ENCODE peak calls at places on chromosomes 5 and 9, in seven cellular contexts. L, I, J, T, Q, R and D are unnamed samples.

GRCh38 chr5:177194278-177194677 is 60.7 kb downstream of the NSD1 start:
- DNase-seq in R (no peak), T (no peak), I (peak; percentile 33), J (no peak), Q (no peak), L (peak; percentile 66), D (peak; percentile 13)

GRCh38 chr9:105076729-105077128 is 148.8 kb upstream of the ABCA1 start:
- DNase-seq in T (no peak), J (no peak), I (no peak), L (no peak), Q (no peak), R (no peak), D (no peak)

GRCh38 chr5:179568731-179569130 is 18.4 kb downstream of the RUFY1 start:
- DNase-seq in J (peak; percentile 9), T (no peak), I (no peak), R (no peak), L (no peak), Q (no peak), D (no peak)

GRCh38 chr5:40675396-40676133 is 4.2 kb upstream of the PTGER4 start:
- DNase-seq in J (no peak), T (no peak), R (no peak), I (no peak), Q (no peak), L (no peak), D (no peak)

GRCh38 chr5:102865510-102866314 is 110.6 kb downstream of the PAM start:
- DNase-seq in J (peak; percentile 89), I (peak; percentile 17), Q (peak; percentile 34), T (no peak), L (no peak), R (no peak), D (peak; percentile 61)

GRCh38 chr9:137544176-137544755 is 5.9 kb downstream of the PNPLA7 start:
- DNase-seq in R (no peak), L (no peak), Q (no peak), T (no peak), J (no peak), I (no peak), D (no peak)

GRCh38 chr9:86946712-86947145 is 577 bp downstream of the GAS1 start:
- DNase-seq in J (peak; percentile 85), L (no peak), R (no peak), I (peak; percentile 8), T (no peak), Q (no peak), D (no peak)

GRCh38 chr9:104866186-104866585 is 61.8 kb downstream of the ABCA1 start:
- DNase-seq in L (no peak), Q (no peak), I (no peak), T (no peak), R (no peak), J (no peak), D (no peak)

GRCh38 chr5:77852514-77853352 is 76.6 kb upstream of the TBCA start:
- DNase-seq in R (peak; percentile 7), I (peak; percentile 53), J (peak; percentile 83), Q (no peak), T (no peak), L (no peak), D (no peak)

DNA sequence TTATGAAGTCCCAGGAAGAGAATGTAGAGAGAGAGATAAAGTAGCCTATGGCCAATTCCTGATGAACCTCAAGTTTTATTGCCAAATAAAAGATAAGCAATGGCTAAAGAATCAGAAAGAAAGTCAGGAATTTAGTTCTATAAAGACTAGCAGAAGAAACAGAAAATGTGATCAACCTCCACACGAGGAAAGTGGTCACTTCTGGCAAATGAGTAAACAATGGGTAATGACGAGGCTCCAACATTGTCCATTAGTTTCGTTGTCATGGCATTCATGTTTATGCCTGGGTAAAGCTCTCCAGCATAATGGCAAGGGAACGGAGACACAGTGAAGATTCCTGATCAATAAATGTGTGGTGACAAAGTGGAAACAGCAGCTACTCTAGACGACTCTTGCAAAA is 341.8 kb upstream of the CTNND2 start:
- DNase-seq in L (no peak), T (no peak), J (no peak), I (no peak), Q (no peak), R (no peak), D (no peak)
- H3K27ac ChIP-seq in L (no peak overlapping the region), T (no peak overlapping the region), J (no peak overlapping the region), I (no peak overlapping the region), Q (no peak overlapping the region), R (no peak overlapping the region), D (no peak overlapping the region)

DNA sequence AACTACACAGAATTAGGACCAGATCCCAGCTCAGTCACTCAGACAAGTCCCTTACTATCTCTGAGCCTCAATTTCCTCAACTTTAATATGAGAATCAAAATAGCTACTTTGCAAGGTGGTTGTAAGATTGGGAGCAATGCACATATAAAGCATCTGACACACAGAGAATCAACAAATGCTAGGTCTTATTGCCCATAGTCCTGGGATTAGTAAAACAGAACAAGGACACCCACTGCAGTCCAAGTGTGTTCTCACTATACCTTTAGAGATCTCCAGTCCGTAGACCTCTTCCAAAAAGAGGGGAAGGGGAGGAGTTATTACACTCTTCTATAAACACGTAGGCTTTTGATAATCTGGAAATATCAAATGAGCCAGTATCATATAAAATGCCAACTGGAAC is 190.0 kb downstream of the CCDC192 start:
- DNase-seq in J (no peak), T (no peak), I (no peak), R (no peak), Q (no peak), L (no peak), D (no peak)
- H3K27ac ChIP-seq in J (no peak overlapping the region), T (no peak overlapping the region), I (peak overlapping the region; percentile 64), R (peak overlapping the region; percentile 83), Q (no peak overlapping the region), L (no peak overlapping the region), D (no peak overlapping the region)

DNA sequence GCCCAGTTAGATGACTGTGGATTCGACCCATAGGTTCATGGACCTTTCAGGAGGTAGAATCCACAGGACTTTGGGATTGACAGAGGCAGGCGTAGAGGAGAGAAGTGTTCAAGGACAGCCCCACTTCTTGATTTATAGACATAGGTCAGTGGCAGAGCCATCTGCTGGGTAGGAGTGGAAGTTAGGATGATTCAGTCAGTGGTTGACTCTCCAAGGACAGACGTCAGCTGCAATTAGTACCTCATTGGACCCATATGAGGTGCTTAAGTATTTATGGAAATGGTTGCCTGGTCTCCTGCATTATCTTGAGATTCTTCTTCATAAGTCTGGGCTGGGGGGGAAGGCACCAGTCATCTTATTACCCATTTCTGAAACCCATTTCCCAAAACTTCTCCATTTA is 70.9 kb downstream of the SH3RF2 start:
- DNase-seq in R (no peak), I (no peak), J (no peak), Q (no peak), T (no peak), L (no peak), D (no peak)
- H3K27ac ChIP-seq in R (no peak overlapping the region), I (no peak overlapping the region), J (no peak overlapping the region), Q (no peak overlapping the region), T (no peak overlapping the region), L (no peak overlapping the region), D (no peak overlapping the region)

GRCh38 chr5:96537386-96537785 is 104.3 kb upstream of the PCSK1 start:
- DNase-seq in R (no peak), I (no peak), Q (no peak), T (no peak), J (no peak), L (no peak), D (no peak)
- H3K27ac ChIP-seq in R (no peak overlapping the region), I (peak overlapping the region; percentile 61), Q (no peak overlapping the region), T (no peak overlapping the region), J (peak overlapping the region; percentile 55), L (no peak overlapping the region), D (no peak overlapping the region)

GRCh38 chr9:36146666-36147065 is 10.1 kb downstream of the GLIPR2 start:
- DNase-seq in R (no peak), L (no peak), Q (no peak), I (no peak), J (peak; percentile 77), T (no peak), D (no peak)
- H3K27ac ChIP-seq in R (no peak overlapping the region), L (no peak overlapping the region), Q (peak overlapping the region; percentile 34), I (no peak overlapping the region), J (peak overlapping the region; percentile 93), T (no peak overlapping the region), D (no peak overlapping the region)

DNA sequence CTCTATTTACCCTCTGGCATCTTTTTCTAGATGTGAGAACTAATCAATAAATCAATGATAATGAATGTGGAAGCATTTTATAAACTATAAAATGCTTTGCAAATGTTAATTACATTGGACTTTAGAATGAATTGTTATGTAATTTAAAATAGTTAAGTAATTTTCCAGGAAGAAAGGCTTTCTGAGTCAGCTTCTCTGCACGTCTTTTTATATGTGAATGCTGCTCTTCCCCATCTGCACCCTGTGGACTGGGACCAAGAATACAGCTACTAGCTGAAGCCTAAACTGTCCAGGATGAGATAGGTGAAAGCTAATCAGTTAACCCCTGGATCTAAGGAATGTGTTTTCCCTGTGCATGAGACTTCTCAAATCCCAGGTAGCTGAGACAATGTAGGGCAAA is 292.9 kb downstream of the NR3C1 start:
- DNase-seq in I (no peak), J (no peak), Q (no peak), T (no peak), L (no peak), R (no peak), D (no peak)
- H3K27ac ChIP-seq in I (no peak overlapping the region), J (no peak overlapping the region), Q (no peak overlapping the region), T (no peak overlapping the region), L (no peak overlapping the region), R (no peak overlapping the region), D (no peak overlapping the region)

DNA sequence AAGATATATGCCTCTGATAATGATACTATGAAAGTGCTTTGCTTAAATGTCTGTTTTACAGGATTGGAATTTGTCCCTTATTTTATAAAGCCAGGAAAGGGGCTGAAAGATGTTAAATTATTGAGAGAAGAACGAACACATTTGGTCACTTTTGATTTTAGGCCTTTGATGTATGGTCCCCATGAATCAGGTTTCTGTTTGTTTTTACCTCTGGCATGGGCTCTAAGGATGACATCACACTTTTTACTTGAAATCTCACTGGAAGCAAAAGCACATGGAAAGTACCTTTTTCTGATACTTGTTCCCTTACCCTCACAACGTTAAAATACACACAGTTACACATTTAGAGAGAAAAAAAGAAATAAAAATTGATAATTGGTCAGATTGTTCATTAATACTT is 6.9 kb downstream of the OTULIN start:
- DNase-seq in T (no peak), Q (no peak), J (no peak), R (no peak), I (no peak), L (no peak), D (no peak)
- H3K27ac ChIP-seq in T (peak overlapping the region; percentile 29), Q (peak overlapping the region; percentile 53), J (peak overlapping the region; percentile 6), R (no peak overlapping the region), I (no peak overlapping the region), L (no peak overlapping the region), D (no peak overlapping the region)

GRCh38 chr9:121598167-121599000 is 53.0 kb upstream of the DAB2IP start:
- DNase-seq in I (no peak), Q (no peak), T (no peak), L (peak; percentile 72), R (no peak), J (no peak), D (no peak)
- H3K27ac ChIP-seq in I (no peak overlapping the region), Q (peak overlapping the region; percentile 47), T (no peak overlapping the region), L (peak overlapping the region; percentile 61), R (no peak overlapping the region), J (peak overlapping the region; percentile 65), D (peak overlapping the region; percentile 71)